ENCODE peak calls at places on chromosomes 5 and 9, in five cellular contexts. One of them, this sample, is unnamed. For H3K4me1, the result is how much of the 10 kb centered on the place peaks cover.

GRCh38 chr5:141503699-141504098 is 14.8 kb downstream of the PCDHGC5 start:
- DNase-seq in K562: no peak
- DNase-seq in HepG2: no peak
- DNase-seq in H1: no peak
- DNase-seq in GM12878: no peak
- DNase-seq in this sample: no peak

GRCh38 chr5:10355071-10355889 is 1.8 kb downstream of the MARCHF6 start:
- DNase-seq in K562: no peak
- DNase-seq in HepG2: no peak
- DNase-seq in H1: no peak
- DNase-seq in GM12878: no peak
- DNase-seq in this sample: no peak

GRCh38 chr9:20394928-20395327 is 227.4 kb downstream of the MLLT3 start:
- DNase-seq in K562: no peak
- DNase-seq in HepG2: no peak
- DNase-seq in H1: no peak
- DNase-seq in GM12878: no peak
- DNase-seq in this sample: no peak

GRCh38 chr5:61409568-61409967 is 77.5 kb downstream of the ZSWIM6 start:
- DNase-seq in K562: peak
- DNase-seq in HepG2: peak
- DNase-seq in H1: no peak
- DNase-seq in GM12878: no peak
- DNase-seq in this sample: peak

GRCh38 chr9:128383791-128384190 is 12.6 kb downstream of the URM1 start:
- DNase-seq in K562: no peak
- DNase-seq in HepG2: no peak
- DNase-seq in H1: no peak
- DNase-seq in GM12878: no peak
- DNase-seq in this sample: no peak

GRCh38 chr5:81879936-81880335 is 91.9 kb upstream of the ATG10 start:
- DNase-seq in K562: no peak
- DNase-seq in HepG2: no peak
- DNase-seq in H1: no peak
- DNase-seq in GM12878: no peak
- DNase-seq in this sample: no peak

GRCh38 chr5:160472482-160472881 is 50.8 kb downstream of the PTTG1 start:
- DNase-seq in K562: no peak
- DNase-seq in HepG2: no peak
- DNase-seq in H1: no peak
- DNase-seq in GM12878: no peak
- DNase-seq in this sample: no peak

GRCh38 chr9:136353088-136353487 is 10.5 kb downstream of the DNLZ start:
- DNase-seq in K562: no peak
- DNase-seq in HepG2: no peak
- DNase-seq in H1: no peak
- DNase-seq in GM12878: no peak
- DNase-seq in this sample: no peak

GRCh38 chr5:16550316-16550952 is 66.4 kb downstream of the RETREG1 start:
- DNase-seq in K562: peak
- DNase-seq in HepG2: peak
- DNase-seq in H1: peak
- DNase-seq in GM12878: no peak
- DNase-seq in this sample: peak

GRCh38 chr5:60844429-60844890 is 391 bp upstream of the ELOVL7 start:
- DNase-seq in K562: no peak
- DNase-seq in HepG2: peak
- DNase-seq in H1: no peak
- DNase-seq in GM12878: no peak
- DNase-seq in this sample: no peak

GRCh38 chr9:37031081-37031480 is 3.0 kb downstream of the PAX5 start:
- DNase-seq in K562: no peak
- DNase-seq in HepG2: no peak
- DNase-seq in H1: no peak
- DNase-seq in GM12878: no peak
- DNase-seq in this sample: no peak
- H3K4me1 ChIP-seq in K562: under half
- H3K4me1 ChIP-seq in HepG2: under half
- H3K4me1 ChIP-seq in H1: under half
- H3K4me1 ChIP-seq in GM12878: under half
- H3K4me1 ChIP-seq in this sample: under half

GRCh38 chr5:168347786-168348414 is 56.5 kb downstream of the WWC1 start:
- DNase-seq in K562: no peak
- DNase-seq in HepG2: no peak
- DNase-seq in H1: no peak
- DNase-seq in GM12878: no peak
- DNase-seq in this sample: no peak
- TF ChIP-seq JUND in K562: no peak
- TF ChIP-seq JUND in HepG2: no peak
- TF ChIP-seq JUND in H1: no peak
- TF ChIP-seq JUND in GM12878: no peak
- TF ChIP-seq JUND in this sample: no peak

GRCh38 chr5:53246042-53246836 is 136.7 kb upstream of the MOCS2 start:
- DNase-seq in K562: peak
- DNase-seq in HepG2: no peak
- DNase-seq in H1: no peak
- DNase-seq in GM12878: no peak
- DNase-seq in this sample: no peak
- TF ChIP-seq USF2 in K562: no peak
- TF ChIP-seq USF2 in HepG2: no peak
- TF ChIP-seq USF2 in H1: no peak
- TF ChIP-seq USF2 in GM12878: no peak
- TF ChIP-seq USF2 in this sample: no peak

DNA sequence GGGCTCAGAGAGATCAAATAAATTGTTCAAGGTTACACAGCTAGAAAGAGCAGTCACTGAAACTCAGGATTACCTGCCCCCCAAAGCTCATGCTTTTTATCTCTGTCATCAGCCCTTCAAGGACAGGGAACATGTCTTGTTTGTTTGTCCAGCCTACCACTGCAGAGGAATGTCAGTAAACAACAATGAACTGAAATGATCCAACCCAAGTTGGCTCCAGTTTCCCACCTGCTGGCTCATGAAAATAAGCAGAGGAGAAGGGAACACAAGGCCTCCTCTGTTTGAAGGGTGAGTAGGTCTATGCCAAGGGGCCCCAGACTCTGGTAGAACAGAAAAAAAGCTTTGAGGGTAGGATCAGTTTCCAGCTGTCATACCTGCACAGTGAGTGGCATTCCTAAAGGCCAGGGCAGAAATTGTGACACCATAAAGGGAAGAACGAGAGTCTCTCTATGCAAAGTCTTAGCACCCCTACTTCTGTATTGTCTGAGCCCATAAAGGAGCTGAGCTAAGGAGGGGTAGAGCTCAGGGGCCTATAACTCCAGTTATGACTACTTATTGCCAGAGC is 115.2 kb downstream of the TRIM36 start:
- DNase-seq in K562: no peak
- DNase-seq in HepG2: peak
- DNase-seq in H1: no peak
- DNase-seq in GM12878: no peak
- DNase-seq in this sample: no peak
- H3K4me1 ChIP-seq in K562: under half
- H3K4me1 ChIP-seq in HepG2: under half
- H3K4me1 ChIP-seq in H1: under half
- H3K4me1 ChIP-seq in GM12878: under half
- H3K4me1 ChIP-seq in this sample: under half

GRCh38 chr5:180977852-180978251 is 10.8 kb upstream of the BTNL3 start:
- DNase-seq in K562: no peak
- DNase-seq in HepG2: no peak
- DNase-seq in H1: no peak
- DNase-seq in GM12878: no peak
- DNase-seq in this sample: no peak

GRCh38 chr5:180970875-180971274 is 17.8 kb upstream of the BTNL3 start:
- DNase-seq in K562: no peak
- DNase-seq in HepG2: no peak
- DNase-seq in H1: no peak
- DNase-seq in GM12878: no peak
- DNase-seq in this sample: no peak

GRCh38 chr5:180974612-180975315 is 13.9 kb upstream of the BTNL3 start:
- DNase-seq in K562: no peak
- DNase-seq in HepG2: no peak
- DNase-seq in H1: no peak
- DNase-seq in GM12878: peak
- DNase-seq in this sample: no peak

GRCh38 chr5:180976518-180976917 is 12.1 kb upstream of the BTNL3 start:
- DNase-seq in K562: no peak
- DNase-seq in HepG2: no peak
- DNase-seq in H1: no peak
- DNase-seq in GM12878: no peak
- DNase-seq in this sample: no peak

GRCh38 chr5:180975338-180975737 is 13.3 kb upstream of the BTNL3 start:
- DNase-seq in K562: no peak
- DNase-seq in HepG2: no peak
- DNase-seq in H1: no peak
- DNase-seq in GM12878: peak
- DNase-seq in this sample: no peak
- TF ChIP-seq JUND in K562: no peak
- TF ChIP-seq JUND in HepG2: no peak
- TF ChIP-seq JUND in H1: no peak
- TF ChIP-seq JUND in GM12878: no peak
- TF ChIP-seq JUND in this sample: no peak

GRCh38 chr5:143207058-143207457 is 196.4 kb downstream of the NR3C1 start:
- DNase-seq in K562: no peak
- DNase-seq in HepG2: no peak
- DNase-seq in H1: no peak
- DNase-seq in GM12878: no peak
- DNase-seq in this sample: no peak

GRCh38 chr5:143206194-143207053 is 197.1 kb downstream of the NR3C1 start:
- DNase-seq in K562: no peak
- DNase-seq in HepG2: no peak
- DNase-seq in H1: no peak
- DNase-seq in GM12878: peak
- DNase-seq in this sample: no peak

GRCh38 chr5:143205879-143206193 is 197.7 kb downstream of the NR3C1 start:
- DNase-seq in K562: no peak
- DNase-seq in HepG2: no peak
- DNase-seq in H1: no peak
- DNase-seq in GM12878: no peak
- DNase-seq in this sample: no peak

GRCh38 chr5:143204474-143205246 is 198.8 kb downstream of the NR3C1 start:
- DNase-seq in K562: no peak
- DNase-seq in HepG2: no peak
- DNase-seq in H1: no peak
- DNase-seq in GM12878: no peak
- DNase-seq in this sample: no peak

DNA sequence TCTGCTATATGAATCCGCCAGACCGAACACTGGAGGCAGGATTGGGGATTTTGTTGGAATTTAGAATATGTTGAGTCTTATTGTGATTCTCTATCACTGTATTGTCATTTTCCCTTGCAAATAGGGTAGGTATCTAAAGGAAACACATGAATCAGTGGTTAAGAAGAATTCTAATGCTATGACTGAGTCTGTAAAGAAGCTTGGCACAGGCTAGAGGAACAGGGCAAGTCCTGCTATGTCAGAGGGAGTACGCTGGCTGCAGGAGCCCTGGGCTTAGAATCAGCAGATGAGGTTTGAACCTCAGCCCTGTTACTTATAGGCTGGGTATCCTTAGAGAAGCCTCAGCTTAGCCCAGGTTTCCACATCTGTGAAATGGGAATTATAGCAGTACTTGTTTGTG is 198.1 kb downstream of the NR3C1 start:
- DNase-seq in K562: no peak
- DNase-seq in HepG2: no peak
- DNase-seq in H1: no peak
- DNase-seq in GM12878: no peak
- DNase-seq in this sample: no peak
- TF ChIP-seq USF2 in K562: no peak
- TF ChIP-seq USF2 in HepG2: no peak
- TF ChIP-seq USF2 in H1: no peak
- TF ChIP-seq USF2 in GM12878: no peak
- TF ChIP-seq USF2 in this sample: no peak

GRCh38 chr5:56766926-56767325 is 48.4 kb upstream of the MAP3K1 start:
- DNase-seq in K562: no peak
- DNase-seq in HepG2: no peak
- DNase-seq in H1: no peak
- DNase-seq in GM12878: no peak
- DNase-seq in this sample: no peak
- H3K4me1 ChIP-seq in K562: under half
- H3K4me1 ChIP-seq in HepG2: under half
- H3K4me1 ChIP-seq in H1: under half
- H3K4me1 ChIP-seq in GM12878: under half
- H3K4me1 ChIP-seq in this sample: under half

GRCh38 chr5:42590566-42590965 is 166.1 kb upstream of the CCDC152 start:
- DNase-seq in K562: no peak
- DNase-seq in HepG2: no peak
- DNase-seq in H1: no peak
- DNase-seq in GM12878: no peak
- DNase-seq in this sample: no peak

GRCh38 chr5:42586625-42587024 is 163.4 kb downstream of the GHR start:
- DNase-seq in K562: no peak
- DNase-seq in HepG2: no peak
- DNase-seq in H1: no peak
- DNase-seq in GM12878: no peak
- DNase-seq in this sample: no peak

GRCh38 chr5:42587056-42587723 is 164.0 kb downstream of the GHR start:
- DNase-seq in K562: no peak
- DNase-seq in HepG2: no peak
- DNase-seq in H1: no peak
- DNase-seq in GM12878: no peak
- DNase-seq in this sample: no peak

GRCh38 chr5:42592401-42592800 is 164.2 kb upstream of the CCDC152 start:
- DNase-seq in K562: no peak
- DNase-seq in HepG2: no peak
- DNase-seq in H1: no peak
- DNase-seq in GM12878: no peak
- DNase-seq in this sample: no peak

DNA sequence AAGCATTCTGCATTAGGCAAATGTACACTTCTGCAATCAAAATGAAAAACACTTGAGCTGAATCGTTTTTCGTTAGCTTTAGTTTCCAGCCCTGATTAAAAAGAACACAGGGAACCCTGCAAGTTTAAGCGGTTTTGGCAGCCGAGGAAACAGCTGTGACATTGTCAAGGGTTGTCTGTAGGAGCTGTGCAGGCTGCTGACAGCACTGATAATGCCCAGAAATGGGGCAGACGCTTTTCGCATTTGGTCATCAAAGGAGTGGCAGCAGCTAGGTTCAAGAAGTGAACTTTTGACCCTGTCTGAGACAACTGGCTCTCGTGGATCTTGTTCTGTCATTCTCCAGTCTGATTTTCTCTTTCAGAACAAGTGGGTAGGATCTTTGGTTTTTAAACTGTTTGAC is 165.6 kb upstream of the CCDC152 start:
- DNase-seq in K562: no peak
- DNase-seq in HepG2: no peak
- DNase-seq in H1: no peak
- DNase-seq in GM12878: no peak
- DNase-seq in this sample: no peak
- TF ChIP-seq JUND in K562: no peak
- TF ChIP-seq JUND in HepG2: no peak
- TF ChIP-seq JUND in H1: no peak
- TF ChIP-seq JUND in GM12878: no peak
- TF ChIP-seq JUND in this sample: no peak